ENCODE peak calls at places on chromosome 3, in seven cellular contexts. One of them, this sample, is unnamed.

GRCh38 chr3:126661532-126661931 is 6.6 kb upstream of the TXNRD3 start:
- DNase-seq in neuronal stem cell: no peak
- DNase-seq in IMR-90: no peak
- DNase-seq in H9: no peak
- DNase-seq in H1: no peak
- DNase-seq in mesenchymal stem cell: no peak
- DNase-seq in mesendoderm: no peak
- DNase-seq in this sample: peak; percentile 12

GRCh38 chr3:4358273-4358672 is 55.1 kb downstream of the SETMAR start:
- DNase-seq in H9: no peak
- DNase-seq in mesendoderm: no peak
- DNase-seq in neuronal stem cell: no peak
- DNase-seq in mesenchymal stem cell: peak; percentile 27
- DNase-seq in IMR-90: peak; percentile 36
- DNase-seq in H1: no peak
- DNase-seq in this sample: no peak

GRCh38 chr3:177681156-177681555 is 483.9 kb upstream of the TBL1XR1 start:
- DNase-seq in mesenchymal stem cell: peak; percentile 16
- DNase-seq in H9: no peak
- DNase-seq in H1: no peak
- DNase-seq in IMR-90: no peak
- DNase-seq in neuronal stem cell: no peak
- DNase-seq in mesendoderm: no peak
- DNase-seq in this sample: no peak

GRCh38 chr3:59992578-59992977 is 942.8 kb upstream of the CFAP20DC start:
- DNase-seq in IMR-90: no peak
- DNase-seq in H9: no peak
- DNase-seq in mesendoderm: no peak
- DNase-seq in mesenchymal stem cell: no peak
- DNase-seq in H1: no peak
- DNase-seq in neuronal stem cell: no peak
- DNase-seq in this sample: no peak

GRCh38 chr3:24650839-24651238 is 156.2 kb upstream of the THRB start:
- DNase-seq in neuronal stem cell: no peak
- DNase-seq in H9: no peak
- DNase-seq in H1: no peak
- DNase-seq in IMR-90: no peak
- DNase-seq in mesenchymal stem cell: no peak
- DNase-seq in mesendoderm: no peak
- DNase-seq in this sample: no peak

GRCh38 chr3:43243590-43244587 is 42.5 kb upstream of the SNRK start:
- DNase-seq in neuronal stem cell: no peak
- DNase-seq in IMR-90: no peak
- DNase-seq in H9: no peak
- DNase-seq in mesendoderm: no peak
- DNase-seq in mesenchymal stem cell: no peak
- DNase-seq in H1: no peak
- DNase-seq in this sample: no peak

GRCh38 chr3:106428565-106428994 is 559.8 kb upstream of the CBLB start:
- DNase-seq in mesenchymal stem cell: peak; percentile 97
- DNase-seq in H9: no peak
- DNase-seq in H1: no peak
- DNase-seq in IMR-90: peak; percentile 100
- DNase-seq in neuronal stem cell: no peak
- DNase-seq in mesendoderm: peak; percentile 37
- DNase-seq in this sample: peak; percentile 93

GRCh38 chr3:69739204-69740102 is at the start of gene MITF:
- DNase-seq in mesenchymal stem cell: peak; percentile 94
- DNase-seq in H1: peak; percentile 90
- DNase-seq in H9: peak; percentile 95
- DNase-seq in IMR-90: peak; percentile 88
- DNase-seq in neuronal stem cell: peak; percentile 75
- DNase-seq in mesendoderm: peak; percentile 96
- DNase-seq in this sample: peak; percentile 92

GRCh38 chr3:101070260-101071121 is 77.3 kb upstream of the ABI3BP start:
- DNase-seq in mesenchymal stem cell: peak; percentile 11
- DNase-seq in mesendoderm: peak; percentile 91
- DNase-seq in H1: peak; percentile 93
- DNase-seq in neuronal stem cell: peak; percentile 14
- DNase-seq in H9: peak; percentile 93
- DNase-seq in IMR-90: no peak
- DNase-seq in this sample: peak; percentile 78

GRCh38 chr3:108123326-108123725 is 32.5 kb upstream of the CD47 start:
- DNase-seq in H9: no peak
- DNase-seq in neuronal stem cell: no peak
- DNase-seq in IMR-90: no peak
- DNase-seq in H1: no peak
- DNase-seq in mesenchymal stem cell: no peak
- DNase-seq in mesendoderm: no peak
- DNase-seq in this sample: no peak

GRCh38 chr3:151037746-151038145 is 47.7 kb upstream of the MED12L start:
- DNase-seq in neuronal stem cell: no peak
- DNase-seq in mesendoderm: peak; percentile 42
- DNase-seq in mesenchymal stem cell: peak; percentile 89
- DNase-seq in H9: no peak
- DNase-seq in H1: no peak
- DNase-seq in IMR-90: peak; percentile 97
- DNase-seq in this sample: no peak

GRCh38 chr3:52315006-52315405 is 1.1 kb upstream of the DNAH1 start:
- DNase-seq in mesendoderm: no peak
- DNase-seq in H1: no peak
- DNase-seq in IMR-90: no peak
- DNase-seq in mesenchymal stem cell: no peak
- DNase-seq in H9: no peak
- DNase-seq in neuronal stem cell: no peak
- DNase-seq in this sample: no peak

GRCh38 chr3:40845916-40846315 is 321.2 kb downstream of the ZNF621 start:
- DNase-seq in neuronal stem cell: no peak
- DNase-seq in H1: no peak
- DNase-seq in mesendoderm: no peak
- DNase-seq in mesenchymal stem cell: no peak
- DNase-seq in H9: no peak
- DNase-seq in IMR-90: no peak
- DNase-seq in this sample: no peak

GRCh38 chr3:142904639-142905441 is 16.0 kb upstream of the PCOLCE2 start:
- DNase-seq in mesenchymal stem cell: no peak
- DNase-seq in neuronal stem cell: no peak
- DNase-seq in mesendoderm: peak; percentile 77
- DNase-seq in IMR-90: no peak
- DNase-seq in H9: peak; percentile 43
- DNase-seq in H1: peak; percentile 50
- DNase-seq in this sample: no peak

GRCh38 chr3:43948013-43948412 is 257.3 kb downstream of the ABHD5 start:
- DNase-seq in mesendoderm: no peak
- DNase-seq in H9: no peak
- DNase-seq in neuronal stem cell: no peak
- DNase-seq in H1: no peak
- DNase-seq in IMR-90: no peak
- DNase-seq in mesenchymal stem cell: no peak
- DNase-seq in this sample: no peak

GRCh38 chr3:150110097-150110496 is 139.4 kb upstream of the PFN2 start:
- DNase-seq in neuronal stem cell: no peak
- DNase-seq in H1: no peak
- DNase-seq in mesendoderm: no peak
- DNase-seq in H9: no peak
- DNase-seq in IMR-90: no peak
- DNase-seq in mesenchymal stem cell: no peak
- DNase-seq in this sample: peak; percentile 16

GRCh38 chr3:95717048-95717447 is 1097.3 kb upstream of the EPHA6 start:
- DNase-seq in IMR-90: no peak
- DNase-seq in mesendoderm: no peak
- DNase-seq in H9: no peak
- DNase-seq in H1: no peak
- DNase-seq in neuronal stem cell: no peak
- DNase-seq in mesenchymal stem cell: no peak
- DNase-seq in this sample: no peak

GRCh38 chr3:133230191-133230590 is 169.7 kb upstream of the BFSP2 start:
- DNase-seq in mesendoderm: no peak
- DNase-seq in IMR-90: no peak
- DNase-seq in H9: no peak
- DNase-seq in neuronal stem cell: no peak
- DNase-seq in H1: no peak
- DNase-seq in mesenchymal stem cell: no peak
- DNase-seq in this sample: no peak

GRCh38 chr3:184716652-184717607 is 5.1 kb upstream of the MAGEF1 start:
- DNase-seq in H1: peak; percentile 60
- DNase-seq in H9: peak; percentile 60
- DNase-seq in mesenchymal stem cell: peak; percentile 85
- DNase-seq in mesendoderm: peak; percentile 70
- DNase-seq in neuronal stem cell: peak; percentile 80
- DNase-seq in IMR-90: peak; percentile 72
- DNase-seq in this sample: peak; percentile 29

GRCh38 chr3:36653095-36653494 is 111.3 kb downstream of the DCLK3 start:
- DNase-seq in neuronal stem cell: no peak
- DNase-seq in mesenchymal stem cell: peak; percentile 51
- DNase-seq in H9: no peak
- DNase-seq in mesendoderm: no peak
- DNase-seq in IMR-90: peak; percentile 57
- DNase-seq in H1: no peak
- DNase-seq in this sample: no peak

GRCh38 chr3:25902586-25902985 is 112.7 kb downstream of the OXSM start:
- DNase-seq in IMR-90: no peak
- DNase-seq in mesenchymal stem cell: no peak
- DNase-seq in neuronal stem cell: no peak
- DNase-seq in H1: no peak
- DNase-seq in H9: no peak
- DNase-seq in mesendoderm: no peak
- DNase-seq in this sample: no peak

GRCh38 chr3:15205934-15206661 is at the start of gene CAPN7:
- DNase-seq in IMR-90: peak; percentile 91
- DNase-seq in mesendoderm: peak; percentile 91
- DNase-seq in neuronal stem cell: peak; percentile 91
- DNase-seq in mesenchymal stem cell: peak; percentile 93
- DNase-seq in H1: peak; percentile 86
- DNase-seq in H9: peak; percentile 87
- DNase-seq in this sample: peak; percentile 95
- H3K4me2 ChIP-seq in IMR-90: peak within 1 kb of the TSS; percentile 98
- H3K4me2 ChIP-seq in mesendoderm: peak within 1 kb of the TSS; percentile 24
- H3K4me2 ChIP-seq in neuronal stem cell: peak within 1 kb of the TSS; percentile 64
- H3K4me2 ChIP-seq in mesenchymal stem cell: peak within 1 kb of the TSS; percentile 74
- H3K4me2 ChIP-seq in H1: peak within 1 kb of the TSS; percentile 80
- H3K4me2 ChIP-seq in H9: peak within 1 kb of the TSS; percentile 88
- H3K4me2 ChIP-seq in this sample: peak within 1 kb of the TSS; percentile 85

GRCh38 chr3:156673732-156674045 is 701 bp upstream of the TIPARP start:
- DNase-seq in H9: no peak
- DNase-seq in mesendoderm: no peak
- DNase-seq in neuronal stem cell: no peak
- DNase-seq in IMR-90: no peak
- DNase-seq in H1: no peak
- DNase-seq in mesenchymal stem cell: no peak
- DNase-seq in this sample: no peak
- H2BK5ac ChIP-seq in H9: no peak overlapping the region
- H2BK5ac ChIP-seq in mesendoderm: no peak overlapping the region
- H2BK5ac ChIP-seq in neuronal stem cell: no peak overlapping the region
- H2BK5ac ChIP-seq in IMR-90: peak overlapping the region; percentile 47
- H2BK5ac ChIP-seq in H1: no peak overlapping the region
- H2BK5ac ChIP-seq in mesenchymal stem cell: no peak overlapping the region
- H2BK5ac ChIP-seq in this sample: no peak overlapping the region

GRCh38 chr3:160100610-160101009 is 112.0 kb downstream of the IL12A start:
- DNase-seq in IMR-90: no peak
- DNase-seq in mesendoderm: no peak
- DNase-seq in neuronal stem cell: no peak
- DNase-seq in H9: no peak
- DNase-seq in H1: no peak
- DNase-seq in mesenchymal stem cell: no peak
- DNase-seq in this sample: no peak

GRCh38 chr3:160099855-160100254 is 111.2 kb downstream of the IL12A start:
- DNase-seq in mesendoderm: no peak
- DNase-seq in IMR-90: no peak
- DNase-seq in H1: no peak
- DNase-seq in mesenchymal stem cell: no peak
- DNase-seq in H9: no peak
- DNase-seq in neuronal stem cell: no peak
- DNase-seq in this sample: no peak

GRCh38 chr3:160106905-160107861 is 118.0 kb upstream of the C3orf80 start:
- DNase-seq in mesendoderm: peak; percentile 48
- DNase-seq in mesenchymal stem cell: no peak
- DNase-seq in H9: no peak
- DNase-seq in H1: no peak
- DNase-seq in IMR-90: no peak
- DNase-seq in neuronal stem cell: no peak
- DNase-seq in this sample: peak; percentile 63

GRCh38 chr3:160105902-160106584 is 117.4 kb downstream of the IL12A start:
- DNase-seq in mesenchymal stem cell: no peak
- DNase-seq in IMR-90: no peak
- DNase-seq in neuronal stem cell: no peak
- DNase-seq in H9: no peak
- DNase-seq in H1: no peak
- DNase-seq in mesendoderm: no peak
- DNase-seq in this sample: no peak

DNA sequence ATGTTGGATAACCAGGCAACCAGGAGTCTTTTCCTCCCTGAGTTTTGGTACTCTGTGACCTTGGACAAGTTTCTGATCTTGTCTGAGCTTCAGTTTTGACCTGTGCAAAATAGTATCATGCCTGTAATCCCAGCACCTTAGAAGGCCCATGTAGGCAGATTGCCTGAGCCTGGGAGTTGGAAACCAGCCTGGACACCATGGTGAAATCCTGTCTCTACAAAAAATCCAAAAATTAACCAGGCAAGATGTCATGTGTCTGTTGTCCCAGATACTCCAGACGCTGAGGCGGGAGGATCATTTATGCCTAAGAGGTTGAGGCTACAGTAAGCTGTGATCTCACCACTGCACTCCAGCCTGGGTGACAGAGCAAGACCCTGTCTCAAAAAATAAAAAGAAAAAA is 114.8 kb downstream of the IL12A start:
- DNase-seq in neuronal stem cell: no peak
- DNase-seq in mesendoderm: no peak
- DNase-seq in H9: no peak
- DNase-seq in H1: no peak
- DNase-seq in IMR-90: no peak
- DNase-seq in mesenchymal stem cell: no peak
- DNase-seq in this sample: no peak
- H3K4ac ChIP-seq in neuronal stem cell: no peak overlapping the region
- H3K4ac ChIP-seq in mesendoderm: no peak overlapping the region
- H3K4ac ChIP-seq in H9: no peak overlapping the region
- H3K4ac ChIP-seq in H1: no peak overlapping the region
- H3K4ac ChIP-seq in IMR-90: no peak overlapping the region
- H3K4ac ChIP-seq in mesenchymal stem cell: no peak overlapping the region
- H3K4ac ChIP-seq in this sample: no peak overlapping the region

GRCh38 chr3:12810013-12810780 is 13.7 kb downstream of the CAND2 start:
- DNase-seq in mesenchymal stem cell: peak; percentile 91
- DNase-seq in neuronal stem cell: peak; percentile 96
- DNase-seq in H9: peak; percentile 97
- DNase-seq in IMR-90: peak; percentile 81
- DNase-seq in H1: peak; percentile 99
- DNase-seq in mesendoderm: peak; percentile 95
- DNase-seq in this sample: peak; percentile 85

GRCh38 chr3:12809435-12809834 is 13.0 kb downstream of the CAND2 start:
- DNase-seq in mesendoderm: no peak
- DNase-seq in H9: no peak
- DNase-seq in neuronal stem cell: no peak
- DNase-seq in H1: no peak
- DNase-seq in mesenchymal stem cell: no peak
- DNase-seq in IMR-90: no peak
- DNase-seq in this sample: no peak

GRCh38 chr3:12808587-12808986 is 12.1 kb downstream of the CAND2 start:
- DNase-seq in mesenchymal stem cell: no peak
- DNase-seq in mesendoderm: no peak
- DNase-seq in neuronal stem cell: no peak
- DNase-seq in H9: no peak
- DNase-seq in IMR-90: no peak
- DNase-seq in H1: no peak
- DNase-seq in this sample: no peak

GRCh38 chr3:12807960-12808359 is 11.5 kb downstream of the CAND2 start:
- DNase-seq in mesenchymal stem cell: no peak
- DNase-seq in H1: no peak
- DNase-seq in mesendoderm: no peak
- DNase-seq in neuronal stem cell: no peak
- DNase-seq in H9: no peak
- DNase-seq in IMR-90: no peak
- DNase-seq in this sample: no peak

GRCh38 chr3:12809001-12809400 is 12.5 kb downstream of the CAND2 start:
- DNase-seq in neuronal stem cell: no peak
- DNase-seq in mesendoderm: no peak
- DNase-seq in H9: no peak
- DNase-seq in IMR-90: no peak
- DNase-seq in mesenchymal stem cell: no peak
- DNase-seq in H1: no peak
- DNase-seq in this sample: no peak
- H3K4me2 ChIP-seq in neuronal stem cell: no peak overlapping the region
- H3K4me2 ChIP-seq in mesendoderm: no peak overlapping the region
- H3K4me2 ChIP-seq in H9: no peak overlapping the region
- H3K4me2 ChIP-seq in IMR-90: no peak overlapping the region
- H3K4me2 ChIP-seq in mesenchymal stem cell: no peak overlapping the region
- H3K4me2 ChIP-seq in H1: no peak overlapping the region
- H3K4me2 ChIP-seq in this sample: no peak overlapping the region